ENCODE peak calls at places on chromosomes 5 and 9, in five cellular contexts. One of them, this sample, is unnamed.

GRCh38 chr9:136142416-136142800 is 23.7 kb upstream of the TMEM250 start:
- DNase-seq in HepG2: no peak
- DNase-seq in H1: no peak
- DNase-seq in GM12878: no peak
- DNase-seq in NT2/D1: no peak
- DNase-seq in this sample: no peak

GRCh38 chr5:145403959-145404358 is 431.2 kb downstream of the PRELID2 start:
- DNase-seq in HepG2: no peak
- DNase-seq in H1: no peak
- DNase-seq in GM12878: no peak
- DNase-seq in NT2/D1: no peak
- DNase-seq in this sample: no peak

GRCh38 chr5:155753943-155754581 is 572.9 kb upstream of the SGCD start:
- DNase-seq in H1: no peak
- DNase-seq in GM12878: no peak
- DNase-seq in NT2/D1: no peak
- DNase-seq in HepG2: no peak
- DNase-seq in this sample: no peak

GRCh38 chr9:99340281-99340680 is 118.2 kb downstream of the SEC61B start:
- DNase-seq in GM12878: no peak
- DNase-seq in HepG2: no peak
- DNase-seq in H1: no peak
- DNase-seq in NT2/D1: no peak
- DNase-seq in this sample: no peak

GRCh38 chr5:149207821-149208220 is 63.8 kb upstream of the AFAP1L1 start:
- DNase-seq in H1: no peak
- DNase-seq in NT2/D1: no peak
- DNase-seq in HepG2: no peak
- DNase-seq in GM12878: no peak
- DNase-seq in this sample: no peak

GRCh38 chr9:113985968-113986585 is 92.0 kb downstream of the AMBP start:
- DNase-seq in HepG2: no peak
- DNase-seq in H1: no peak
- DNase-seq in NT2/D1: no peak
- DNase-seq in GM12878: no peak
- DNase-seq in this sample: no peak

GRCh38 chr5:42994285-42995151 is 45.6 kb downstream of the ANXA2R start:
- DNase-seq in HepG2: peak; percentile 81
- DNase-seq in NT2/D1: no peak
- DNase-seq in GM12878: no peak
- DNase-seq in H1: no peak
- DNase-seq in this sample: peak; percentile 75

GRCh38 chr5:134007581-134008256 is 2.9 kb upstream of the VDAC1 start:
- DNase-seq in GM12878: no peak
- DNase-seq in NT2/D1: no peak
- DNase-seq in H1: no peak
- DNase-seq in HepG2: no peak
- DNase-seq in this sample: peak; percentile 57

GRCh38 chr9:128120061-128120740 is 7.3 kb downstream of the PTGES2 start:
- DNase-seq in GM12878: no peak
- DNase-seq in HepG2: no peak
- DNase-seq in H1: no peak
- DNase-seq in NT2/D1: no peak
- DNase-seq in this sample: no peak

GRCh38 chr5:53335115-53335514 is 145.3 kb upstream of the FST start:
- DNase-seq in GM12878: no peak
- DNase-seq in H1: no peak
- DNase-seq in NT2/D1: no peak
- DNase-seq in HepG2: no peak
- DNase-seq in this sample: no peak

GRCh38 chr5:173869316-173869715 is 18.8 kb upstream of the CPEB4 start:
- DNase-seq in H1: no peak
- DNase-seq in NT2/D1: no peak
- DNase-seq in GM12878: no peak
- DNase-seq in HepG2: no peak
- DNase-seq in this sample: no peak

GRCh38 chr5:39256472-39256871 is 37.1 kb upstream of the FYB1 start:
- DNase-seq in HepG2: no peak
- DNase-seq in H1: no peak
- DNase-seq in NT2/D1: no peak
- DNase-seq in GM12878: peak; percentile 56
- DNase-seq in this sample: no peak

GRCh38 chr9:74496819-74497749 is at the start of gene RORB:
- DNase-seq in GM12878: no peak
- DNase-seq in H1: no peak
- DNase-seq in NT2/D1: peak; percentile 66
- DNase-seq in HepG2: no peak
- DNase-seq in this sample: peak; percentile 84

GRCh38 chr5:66805514-66806430 is 209.6 kb downstream of the MAST4 start:
- DNase-seq in NT2/D1: no peak
- DNase-seq in H1: no peak
- DNase-seq in GM12878: no peak
- DNase-seq in HepG2: no peak
- DNase-seq in this sample: no peak

GRCh38 chr9:89996717-89997116 is 391.9 kb downstream of the GADD45G start:
- DNase-seq in NT2/D1: no peak
- DNase-seq in GM12878: no peak
- DNase-seq in H1: no peak
- DNase-seq in HepG2: peak; percentile 24
- DNase-seq in this sample: no peak

GRCh38 chr5:82642313-82642712 is 364.2 kb upstream of the RPS23 start:
- DNase-seq in H1: no peak
- DNase-seq in GM12878: no peak
- DNase-seq in NT2/D1: no peak
- DNase-seq in HepG2: no peak
- DNase-seq in this sample: no peak

GRCh38 chr9:37392272-37392671 is 30.2 kb upstream of the GRHPR start:
- DNase-seq in HepG2: no peak
- DNase-seq in GM12878: no peak
- DNase-seq in H1: no peak
- DNase-seq in NT2/D1: no peak
- DNase-seq in this sample: no peak

GRCh38 chr9:133564451-133564850 is 29.9 kb downstream of the ADAMTSL2 start:
- DNase-seq in NT2/D1: no peak
- DNase-seq in HepG2: no peak
- DNase-seq in H1: no peak
- DNase-seq in GM12878: no peak
- DNase-seq in this sample: no peak

GRCh38 chr5:121968910-121969607 is 7.3 kb downstream of the SRFBP1 start:
- DNase-seq in GM12878: no peak
- DNase-seq in NT2/D1: no peak
- DNase-seq in HepG2: no peak
- DNase-seq in H1: no peak
- DNase-seq in this sample: no peak

DNA sequence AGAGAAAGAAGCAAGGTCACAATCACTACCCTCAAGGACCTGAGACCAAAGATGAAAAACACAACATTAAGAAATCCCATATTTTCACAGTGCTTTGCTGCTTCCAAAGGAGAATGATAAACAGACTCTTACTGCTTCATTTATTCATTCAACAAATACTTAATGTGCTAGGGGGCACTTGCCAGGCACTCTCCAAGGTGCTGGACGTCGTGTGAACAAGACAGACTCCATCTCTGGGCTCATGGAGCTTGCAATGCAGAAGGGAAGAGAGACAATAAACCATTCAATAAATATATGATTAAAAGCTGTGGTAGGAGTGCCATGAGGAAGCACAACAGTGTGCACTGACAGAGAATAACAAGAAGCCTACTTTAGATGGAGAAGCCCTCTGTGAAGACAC is 327.7 kb downstream of the CDK5RAP2 start:
- DNase-seq in HepG2: no peak
- DNase-seq in NT2/D1: no peak
- DNase-seq in GM12878: no peak
- DNase-seq in H1: no peak
- DNase-seq in this sample: no peak
- TF ChIP-seq SUZ12 in HepG2: no peak
- TF ChIP-seq SUZ12 in NT2/D1: no peak
- TF ChIP-seq SUZ12 in GM12878: no peak
- TF ChIP-seq SUZ12 in H1: no peak
- TF ChIP-seq SUZ12 in this sample: no peak

GRCh38 chr5:111585291-111585690 is 73.0 kb upstream of the STARD4 start:
- DNase-seq in GM12878: no peak
- DNase-seq in H1: no peak
- DNase-seq in NT2/D1: no peak
- DNase-seq in HepG2: no peak
- DNase-seq in this sample: no peak
- TF ChIP-seq SUZ12 in GM12878: no peak
- TF ChIP-seq SUZ12 in H1: no peak
- TF ChIP-seq SUZ12 in NT2/D1: no peak
- TF ChIP-seq SUZ12 in HepG2: no peak
- TF ChIP-seq SUZ12 in this sample: no peak

DNA sequence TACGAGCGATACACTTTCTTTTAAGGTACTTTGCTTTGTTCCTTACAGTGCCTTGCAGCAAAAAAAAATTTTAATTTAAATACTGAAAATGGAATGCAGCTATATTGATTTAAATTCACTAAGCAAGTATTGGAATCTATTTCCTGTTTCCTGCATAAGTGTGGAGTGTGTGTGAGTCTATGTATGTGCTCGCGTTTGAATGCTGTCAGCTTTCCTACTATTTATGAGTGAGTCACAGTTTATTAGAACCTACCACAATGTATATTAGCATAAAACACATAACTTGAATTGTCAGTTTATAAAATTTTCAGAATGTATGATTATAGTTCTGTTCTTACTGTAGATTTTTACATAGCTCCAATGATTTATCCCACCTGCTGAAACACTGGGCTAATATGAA is 302.1 kb downstream of the NR2F1-AS1 start:
- DNase-seq in NT2/D1: no peak
- DNase-seq in HepG2: no peak
- DNase-seq in H1: no peak
- DNase-seq in GM12878: no peak
- DNase-seq in this sample: no peak
- TF ChIP-seq SUZ12 in NT2/D1: no peak
- TF ChIP-seq SUZ12 in HepG2: no peak
- TF ChIP-seq SUZ12 in H1: no peak
- TF ChIP-seq SUZ12 in GM12878: no peak
- TF ChIP-seq SUZ12 in this sample: no peak

DNA sequence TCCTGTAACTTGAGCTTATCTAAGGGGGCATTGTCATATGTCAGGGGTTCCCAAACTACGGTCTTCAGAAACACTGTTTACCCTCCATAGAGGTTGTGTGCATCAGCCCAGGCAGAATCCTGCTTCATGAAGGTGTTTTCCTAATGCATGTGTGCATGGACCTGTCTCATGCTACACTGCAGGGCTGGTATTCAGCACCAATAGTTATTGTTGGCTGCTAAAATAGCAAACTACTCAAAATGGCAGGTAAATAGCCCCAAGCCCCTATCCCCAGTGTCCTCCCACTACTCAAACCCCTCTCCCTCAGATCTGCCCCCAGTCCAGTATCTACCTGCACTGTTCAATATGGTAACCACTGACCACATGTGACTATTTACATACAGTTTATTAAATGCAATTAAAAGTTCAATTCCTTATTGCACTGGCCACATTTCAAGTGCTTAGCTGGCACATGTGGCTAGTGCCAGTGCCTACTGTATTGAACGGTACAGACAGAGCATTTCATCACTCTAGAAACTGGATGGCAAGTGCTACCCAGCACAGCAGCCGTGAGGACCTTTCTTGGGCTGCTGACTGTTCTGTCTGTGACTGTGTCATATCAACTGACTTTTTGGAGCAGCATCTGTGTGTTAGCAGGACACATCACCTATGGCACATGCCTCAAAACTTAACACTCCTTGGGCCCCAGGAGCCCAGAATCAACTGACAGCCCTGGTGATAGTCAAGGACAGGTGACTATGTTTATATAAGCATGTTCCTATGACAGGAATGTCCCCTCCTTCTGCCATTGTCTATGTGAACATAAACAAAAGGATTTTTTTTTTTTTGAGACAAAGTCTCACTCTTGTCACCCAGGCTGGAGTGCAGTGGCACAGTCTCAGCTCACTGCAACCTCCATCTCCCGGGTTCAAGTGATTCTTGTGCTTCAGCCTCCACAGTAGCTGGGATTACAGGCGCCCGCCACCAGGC is 9.0 kb downstream of the IRF1 start:
- DNase-seq in H1: no peak
- DNase-seq in HepG2: no peak
- DNase-seq in GM12878: no peak
- DNase-seq in NT2/D1: no peak
- DNase-seq in this sample: no peak
- TF ChIP-seq SUZ12 in H1: no peak
- TF ChIP-seq SUZ12 in HepG2: no peak
- TF ChIP-seq SUZ12 in GM12878: no peak
- TF ChIP-seq SUZ12 in NT2/D1: no peak
- TF ChIP-seq SUZ12 in this sample: no peak

DNA sequence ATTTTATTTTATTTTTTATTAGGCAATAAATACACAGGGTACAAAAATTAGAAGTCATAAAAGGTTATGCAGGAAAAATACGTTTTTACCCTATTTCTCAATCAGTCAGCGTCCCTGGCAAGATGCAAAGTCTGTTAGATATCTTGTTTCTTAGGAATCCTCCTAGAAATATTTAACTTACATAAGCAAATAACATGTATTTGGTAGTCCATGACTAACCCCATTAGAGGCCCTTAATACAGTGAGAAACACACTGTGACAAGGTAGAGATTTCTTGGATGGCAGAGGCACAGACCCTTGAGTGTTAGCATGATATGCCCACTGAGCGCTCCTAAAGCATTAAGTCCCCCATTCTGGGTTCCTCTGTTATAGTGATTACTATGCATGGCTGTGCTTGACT is 121.2 kb upstream of the ADAMTSL1 start:
- DNase-seq in GM12878: no peak
- DNase-seq in H1: no peak
- DNase-seq in HepG2: no peak
- DNase-seq in NT2/D1: no peak
- DNase-seq in this sample: no peak
- TF ChIP-seq SUZ12 in GM12878: no peak
- TF ChIP-seq SUZ12 in H1: no peak
- TF ChIP-seq SUZ12 in HepG2: no peak
- TF ChIP-seq SUZ12 in NT2/D1: no peak
- TF ChIP-seq SUZ12 in this sample: no peak

GRCh38 chr5:168647083-168647482 is 67.9 kb upstream of the PANK3 start:
- DNase-seq in GM12878: no peak
- DNase-seq in H1: no peak
- DNase-seq in NT2/D1: no peak
- DNase-seq in HepG2: no peak
- DNase-seq in this sample: no peak
- TF ChIP-seq SUZ12 in GM12878: no peak
- TF ChIP-seq SUZ12 in H1: no peak
- TF ChIP-seq SUZ12 in NT2/D1: no peak
- TF ChIP-seq SUZ12 in HepG2: no peak
- TF ChIP-seq SUZ12 in this sample: no peak

DNA sequence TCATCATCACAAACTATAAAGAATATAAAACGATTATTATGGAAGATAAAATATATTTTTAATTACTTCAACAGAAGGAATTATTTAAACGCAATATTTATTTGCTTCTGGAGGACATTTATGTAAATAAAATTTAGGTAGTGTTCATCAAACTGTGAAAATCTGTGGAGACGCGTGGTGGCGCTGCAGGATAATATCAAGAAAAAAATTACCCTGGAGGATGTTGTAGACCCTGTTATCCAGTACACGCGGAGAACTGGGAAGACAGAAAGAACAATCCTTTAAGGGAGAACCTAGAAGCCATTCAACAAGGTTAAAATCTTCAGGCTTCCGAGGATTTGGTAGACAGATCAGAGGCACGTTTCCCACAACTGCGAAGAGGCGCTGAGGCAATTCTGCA is at the start of gene PCDHB12:
- DNase-seq in HepG2: peak; percentile 12
- DNase-seq in GM12878: no peak
- DNase-seq in NT2/D1: no peak
- DNase-seq in H1: no peak
- DNase-seq in this sample: peak; percentile 12
- TF ChIP-seq SUZ12 in HepG2: no peak
- TF ChIP-seq SUZ12 in GM12878: no peak
- TF ChIP-seq SUZ12 in NT2/D1: no peak
- TF ChIP-seq SUZ12 in H1: no peak
- TF ChIP-seq SUZ12 in this sample: no peak

This sample was measured in HEK293T.